ENCODE peak calls at places on chromosomes 4 and X, in ten cellular contexts. N is left lung; T is NCI-H1092 treated with DMSO at 0.1 percent for 48 hours; C is NCI-H2081; D is lung microvascular endothelial cell; A is KBM-7; P is fibroblast of lung; U is T follicular helper cell; S is activated T-cell treated with anti-CD3 and anti-CD28 coated beads, Interleukin-2, amount 50 U/mL, for 72 hours; M is NCI-H146. W is an unnamed sample.

GRCh38 chrX:24204331-24204730 is 54.8 kb downstream of the ZFX start:
- DNase-seq in N (no peak), T (no peak), C (no peak), D (no peak), A (no peak), P (peak), U (no peak), S (no peak), M (no peak), W (no peak)

GRCh38 chrX:114162068-114162735 is 421.7 kb upstream of the HTR2C start:
- DNase-seq in N (no peak), T (no peak), C (no peak), D (no peak), A (peak), P (no peak), U (no peak), S (no peak), M (no peak), W (no peak)

GRCh38 chrX:108443065-108443464 is 3.4 kb downstream of the COL4A5 start:
- DNase-seq in N (no peak), T (no peak), C (peak), D (no peak), A (no peak), P (no peak), U (no peak), S (no peak), M (peak), W (peak)

GRCh38 chrX:46465203-46465602 is 80.0 kb downstream of the ZNF674 start:
- DNase-seq in N (no peak), T (no peak), C (no peak), D (no peak), A (no peak), P (no peak), U (no peak), S (no peak), M (no peak), W (no peak)

GRCh38 chrX:1391707-1392375 is at the start of gene SLC25A6:
- DNase-seq in N (peak), T (no peak), C (no peak), D (peak), A (peak), P (peak), U (peak), S (peak), M (no peak), W (no peak)

GRCh38 chrX:123422875-123423274 is 238.8 kb downstream of the GRIA3 start:
- DNase-seq in N (no peak), T (peak), C (peak), D (peak), A (peak), P (peak), U (no peak), S (peak), M (no peak), W (peak)

GRCh38 chr4:71195932-71196331 is 142.9 kb upstream of the SLC4A4 start:
- DNase-seq in N (no peak), T (no peak), C (no peak), D (no peak), A (no peak), P (peak), U (no peak), S (no peak), M (no peak), W (no peak)

GRCh38 chr4:73864973-73865372 is 4.2 kb upstream of the CXCL1 start:
- DNase-seq in N (no peak), T (no peak), C (no peak), D (no peak), A (no peak), P (no peak), U (no peak), S (no peak), M (no peak), W (no peak)

GRCh38 chr4:157185363-157185762 is 35.2 kb upstream of the GRIA2 start:
- DNase-seq in N (no peak), T (no peak), C (no peak), D (no peak), A (no peak), P (no peak), U (no peak), S (no peak), M (no peak), W (no peak)

GRCh38 chrX:38514014-38514854 is 47.1 kb upstream of the TSPAN7 start:
- DNase-seq in N (no peak), T (peak), C (peak), D (no peak), A (peak), P (no peak), U (no peak), S (no peak), M (no peak), W (no peak)

GRCh38 chr4:52059372-52059771 is 8.3 kb downstream of the SPATA18 start:
- DNase-seq in N (no peak), T (no peak), C (peak), D (peak), A (peak), P (peak), U (no peak), S (no peak), M (no peak), W (no peak)

GRCh38 chr4:99205104-99205979 is 13.7 kb downstream of the ADH6 start:
- DNase-seq in N (no peak), T (no peak), C (no peak), D (no peak), A (no peak), P (no peak), U (no peak), S (no peak), M (no peak), W (peak)

GRCh38 chr4:60657802-60658201 is 542.3 kb upstream of the ADGRL3 start:
- DNase-seq in N (no peak), T (no peak), C (no peak), D (no peak), A (no peak), P (no peak), U (no peak), S (no peak), M (no peak), W (no peak)

GRCh38 chr4:187795737-187796136 is 199.8 kb upstream of the ZFP42 start:
- DNase-seq in N (no peak), T (no peak), C (no peak), D (no peak), A (no peak), P (no peak), U (no peak), S (no peak), M (no peak), W (no peak)

GRCh38 chr4:55554453-55555030 is 7.8 kb upstream of the CLOCK start:
- DNase-seq in N (no peak), T (no peak), C (peak), D (peak), A (no peak), P (peak), U (no peak), S (no peak), M (no peak), W (no peak)

GRCh38 chr4:122038896-122039295 is 87.0 kb upstream of the TRPC3 start:
- DNase-seq in N (no peak), T (no peak), C (no peak), D (no peak), A (no peak), P (no peak), U (no peak), S (no peak), M (no peak), W (no peak)

GRCh38 chr4:41339812-41340809 is 83.4 kb downstream of the UCHL1 start:
- DNase-seq in N (no peak), T (peak), C (peak), D (peak), A (no peak), P (peak), U (no peak), S (no peak), M (peak), W (no peak)

W was measured in NCI-H526.